ENCODE peak calls at places on chromosomes 5 and 9, in five cellular contexts. H, R, J, I and S are unnamed samples.

GRCh38 chr5:40654377-40655006 is 25.2 kb upstream of the PTGER4 start:
- DNase-seq in H (no peak), R (no peak), J (no peak), I (no peak), S (no peak)

GRCh38 chr9:70587143-70587710 is 172.8 kb upstream of the KLF9 start:
- DNase-seq in H (no peak), R (peak), J (peak), I (no peak), S (no peak)

GRCh38 chr9:84862786-84863185 is 193.3 kb downstream of the NTRK2 start:
- DNase-seq in H (no peak), R (no peak), J (peak), I (no peak), S (peak)

GRCh38 chr9:134517069-134517680 is 124.4 kb upstream of the COL5A1 start:
- DNase-seq in H (no peak), R (no peak), J (no peak), I (no peak), S (no peak)

GRCh38 chr5:71939452-71939932 is 167.8 kb upstream of the MAP1B start:
- DNase-seq in H (no peak), R (no peak), J (no peak), I (no peak), S (peak)

GRCh38 chr5:180026320-180026719 is 45.2 kb downstream of the RNF130 start:
- DNase-seq in H (no peak), R (peak), J (peak), I (no peak), S (no peak)

GRCh38 chr9:109372246-109372645 is 51.4 kb upstream of the EPB41L4B start:
- DNase-seq in H (no peak), R (no peak), J (no peak), I (no peak), S (no peak)

GRCh38 chr9:38068866-38069628 is at the start of gene SHB:
- DNase-seq in H (peak), R (peak), J (peak), I (peak), S (peak)

GRCh38 chr5:133867341-133867740 is 101.1 kb downstream of the C5orf15 start:
- DNase-seq in H (no peak), R (no peak), J (no peak), I (no peak), S (no peak)

GRCh38 chr5:137072376-137073174 is 426.6 kb downstream of the SPOCK1 start:
- DNase-seq in H (no peak), R (no peak), J (peak), I (no peak), S (no peak)

GRCh38 chr9:121439711-121440110 is 59.9 kb downstream of the GGTA1 start:
- DNase-seq in H (no peak), R (peak), J (no peak), I (no peak), S (no peak)

GRCh38 chr5:146947181-146947941 is 68.8 kb upstream of the PPP2R2B start:
- DNase-seq in H (peak), R (peak), J (peak), I (no peak), S (peak)

GRCh38 chr5:55993013-55993412 is 1.8 kb downstream of the IL6ST start:
- DNase-seq in H (no peak), R (peak), J (peak), I (no peak), S (no peak)

GRCh38 chr9:99720455-99721050 is 101.1 kb upstream of the NR4A3 start:
- DNase-seq in H (no peak), R (peak), J (peak), I (no peak), S (no peak)

GRCh38 chr9:14906654-14907359 is 3.4 kb downstream of the FREM1 start:
- DNase-seq in H (no peak), R (no peak), J (no peak), I (no peak), S (no peak)

GRCh38 chr9:91047993-91048607 is 246.5 kb downstream of the SYK start:
- DNase-seq in H (no peak), R (peak), J (peak), I (no peak), S (no peak)

GRCh38 chr5:3602713-3603502 is 7.3 kb downstream of the IRX1 start:
- DNase-seq in H (peak), R (no peak), J (peak), I (no peak), S (peak)

GRCh38 chr9:61669352-61669751 is 479.5 kb downstream of the SPATA31A7 start:
- DNase-seq in H (no peak), R (no peak), J (no peak), I (no peak), S (no peak)

GRCh38 chr5:173850664-173851063 is 37.5 kb upstream of the CPEB4 start:
- DNase-seq in H (no peak), R (no peak), J (no peak), I (no peak), S (no peak)

GRCh38 chr9:131856105-131856504 is 116.2 kb upstream of the RAPGEF1 start:
- DNase-seq in H (peak), R (no peak), J (no peak), I (no peak), S (no peak)
- TF ChIP-seq CTCF in H (peak), R (no peak), J (no peak), I (no peak), S (peak)

DNA sequence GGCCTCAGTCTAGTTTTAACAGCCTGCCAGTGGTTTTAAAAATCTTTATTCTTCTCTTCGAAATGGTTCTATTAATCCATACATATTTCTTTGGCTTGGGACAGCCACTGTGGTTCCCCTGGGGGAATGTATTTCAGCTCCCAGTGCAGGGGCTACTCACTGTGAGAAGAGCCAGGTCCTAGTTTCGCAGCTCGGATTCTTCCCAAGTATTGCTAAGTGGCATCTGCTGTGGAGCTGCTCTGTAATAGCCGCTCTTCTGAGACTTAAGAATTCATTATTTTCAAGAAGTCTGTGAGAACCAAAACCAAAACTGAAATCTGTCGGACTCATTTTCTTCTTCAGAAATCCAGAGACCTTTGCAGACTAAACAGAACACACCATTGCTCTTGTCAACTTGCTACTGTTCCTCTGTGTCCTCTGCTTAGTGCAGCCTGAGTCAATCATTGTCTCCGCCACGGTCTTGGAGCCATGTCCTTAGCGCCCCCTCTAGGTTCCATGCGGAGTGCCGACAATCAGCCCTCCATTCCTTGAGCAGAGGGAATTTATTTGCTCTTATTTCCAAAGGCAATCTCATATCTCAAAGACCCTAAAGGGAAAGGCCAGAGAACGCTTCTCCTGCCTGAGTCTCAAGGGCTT is 478.2 kb downstream of the SPATA31D1 start:
- DNase-seq in H (peak), R (peak), J (peak), I (no peak), S (peak)
- TF ChIP-seq CTCF in H (peak), R (peak), J (peak), I (no peak), S (peak)

GRCh38 chr9:90002299-90003045 is 397.7 kb downstream of the GADD45G start:
- DNase-seq in H (no peak), R (no peak), J (no peak), I (no peak), S (no peak)
- TF ChIP-seq CTCF in H (no peak), R (no peak), J (no peak), I (no peak), S (no peak)

GRCh38 chr5:7078901-7079300 is 317.0 kb upstream of the ADCY2 start:
- DNase-seq in H (peak), R (no peak), J (no peak), I (no peak), S (no peak)
- TF ChIP-seq CTCF in H (no peak), R (no peak), J (no peak), I (no peak), S (peak)

DNA sequence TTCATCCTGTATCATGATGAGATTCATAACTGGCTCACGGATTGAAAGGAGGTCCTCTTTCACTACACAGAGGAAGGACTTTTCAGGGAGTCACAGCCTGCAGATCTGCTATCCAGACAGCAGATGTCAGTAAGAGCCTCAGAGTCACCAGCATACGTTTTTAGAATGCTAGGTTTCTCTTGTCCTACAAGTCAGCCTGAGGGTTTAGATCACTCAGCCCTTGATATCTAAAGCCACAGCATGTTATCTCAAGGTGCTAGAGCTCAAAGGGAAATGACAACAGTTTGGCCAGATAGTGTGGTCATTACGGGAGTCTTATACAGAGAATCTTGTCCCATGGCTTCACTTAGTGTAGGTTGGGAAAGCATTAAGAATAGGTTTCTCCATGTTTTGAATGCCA is 30.9 kb upstream of the SLC46A2 start:
- DNase-seq in H (peak), R (peak), J (peak), I (no peak), S (no peak)
- TF ChIP-seq CTCF in H (no peak), R (peak), J (peak), I (no peak), S (no peak)

GRCh38 chr5:151459680-151460079 is 12.3 kb downstream of the SLC36A1 start:
- DNase-seq in H (no peak), R (peak), J (peak), I (no peak), S (no peak)
- TF ChIP-seq CTCF in H (no peak), R (peak), J (no peak), I (no peak), S (no peak)

DNA sequence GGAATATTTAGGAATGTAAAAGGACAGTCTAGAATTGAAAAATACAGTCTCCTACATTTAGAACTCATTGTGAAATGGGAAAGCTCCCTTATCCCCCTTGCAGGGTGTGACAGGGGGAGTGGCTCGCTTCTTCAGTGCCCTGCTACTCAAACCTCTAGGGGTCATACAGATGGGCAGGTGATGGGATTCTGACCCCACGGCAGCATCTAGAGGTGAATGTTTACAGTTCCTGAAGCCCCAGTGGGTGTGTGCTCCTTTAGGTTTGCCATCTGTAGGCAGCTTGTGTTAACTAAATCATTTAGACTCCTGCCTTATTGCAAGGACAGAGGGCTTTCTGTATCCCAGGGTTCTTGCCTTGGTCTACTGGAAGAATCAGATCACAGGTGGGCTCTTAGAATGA is 271.0 kb upstream of the MPDZ start:
- DNase-seq in H (no peak), R (no peak), J (no peak), I (no peak), S (no peak)
- TF ChIP-seq CTCF in H (no peak), R (no peak), J (no peak), I (no peak), S (no peak)

DNA sequence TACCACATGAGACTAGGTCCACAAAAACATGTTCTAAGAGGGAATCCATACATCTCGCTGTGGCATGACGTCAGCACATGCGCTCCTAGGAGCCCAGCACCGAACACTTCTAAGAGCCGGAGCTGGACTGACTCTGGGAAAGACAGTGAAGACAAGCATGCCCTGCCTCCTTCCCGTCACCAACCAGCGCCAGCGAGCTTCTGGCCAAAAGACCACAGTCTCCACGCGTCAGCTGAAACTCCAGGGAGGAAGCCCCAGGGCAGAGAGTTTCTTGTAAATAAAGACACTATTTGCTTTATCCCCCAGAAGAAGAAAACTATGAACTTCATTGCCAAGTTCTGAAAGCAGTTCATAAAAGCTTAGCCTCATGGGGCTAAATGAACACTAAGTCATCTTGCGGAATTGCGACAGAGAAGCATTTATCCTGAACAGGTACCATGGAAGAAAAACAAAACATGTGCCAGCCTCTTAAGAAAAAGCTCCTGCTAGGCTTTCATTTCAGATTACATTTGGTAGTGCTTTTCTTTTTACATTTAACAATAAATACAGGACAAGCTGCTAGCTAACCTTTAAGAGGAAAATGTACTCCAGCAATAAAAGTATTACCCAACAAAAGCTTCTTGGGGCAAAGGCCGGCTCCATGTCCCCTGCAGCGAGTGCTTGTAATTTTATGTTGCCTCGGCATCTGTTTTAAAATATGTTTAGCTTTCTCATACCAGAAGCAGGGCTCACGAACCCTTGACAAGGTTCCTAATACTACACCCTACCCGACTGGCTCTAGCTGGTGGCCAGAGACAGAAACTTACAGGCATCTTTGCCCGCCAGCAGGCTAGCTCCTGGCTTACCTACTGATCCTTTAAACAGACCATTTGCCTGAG is 96.5 kb downstream of the PRRT1B start:
- DNase-seq in H (no peak), R (no peak), J (no peak), I (no peak), S (no peak)
- TF ChIP-seq CTCF in H (no peak), R (peak), J (no peak), I (no peak), S (no peak)

GRCh38 chr5:2112128-2112808 is 229.5 kb upstream of the IRX4 start:
- DNase-seq in H (no peak), R (no peak), J (no peak), I (no peak), S (no peak)

GRCh38 chr5:2111569-2112105 is 228.9 kb upstream of the IRX4 start:
- DNase-seq in H (no peak), R (no peak), J (no peak), I (no peak), S (no peak)

GRCh38 chr5:2109566-2109965 is 226.8 kb upstream of the IRX4 start:
- DNase-seq in H (no peak), R (no peak), J (no peak), I (no peak), S (no peak)

GRCh38 chr5:2110934-2111462 is 228.3 kb upstream of the IRX4 start:
- DNase-seq in H (no peak), R (no peak), J (no peak), I (no peak), S (no peak)

DNA sequence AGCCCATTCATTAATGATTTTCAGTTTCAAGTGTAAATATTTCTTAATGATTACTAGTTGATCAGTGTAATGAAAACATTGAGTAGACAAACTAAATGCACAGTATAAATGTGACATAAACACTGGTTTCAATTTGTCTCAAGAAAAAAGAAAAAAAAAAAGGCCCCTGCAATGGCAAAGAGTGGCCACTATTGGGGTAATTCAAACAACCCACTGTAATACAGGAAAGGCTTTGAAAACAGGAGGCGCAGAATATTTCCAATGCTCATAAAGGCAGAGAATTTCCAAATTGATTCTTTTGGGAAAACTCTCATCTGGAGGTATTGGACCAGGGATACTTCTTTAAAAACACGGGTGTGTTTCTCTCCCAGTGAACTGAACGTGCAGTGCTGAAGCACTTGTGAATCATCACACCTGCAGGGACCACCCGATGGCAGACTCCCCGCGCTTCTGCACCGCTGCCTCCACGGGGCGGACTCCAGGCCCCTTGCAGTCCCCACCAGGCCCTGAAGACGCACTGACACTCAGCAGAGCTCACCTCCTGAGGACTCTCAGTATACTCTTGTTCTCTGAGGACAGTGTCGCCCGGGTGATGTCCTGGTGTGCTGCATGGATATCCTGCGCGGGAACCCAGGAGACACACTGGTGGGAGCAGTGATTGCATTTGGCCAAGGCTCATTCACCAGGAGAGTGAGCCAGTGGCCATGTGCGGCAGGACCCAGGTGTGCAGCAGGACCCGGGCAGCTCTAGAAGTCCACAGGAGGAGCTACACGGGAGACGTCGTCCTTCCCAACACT is 227.6 kb upstream of the IRX4 start:
- DNase-seq in H (no peak), R (no peak), J (no peak), I (no peak), S (no peak)
- TF ChIP-seq CTCF in H (peak), R (no peak), J (no peak), I (no peak), S (peak)